ENCODE peak calls at places on chromosomes 11 and 22, in seven cellular contexts. X is psoas muscle; J is IMR-90; F is fibroblast of lung; M is CD8-positive, alpha-beta T cell; K is A549; I is heart left ventricle. G is an unnamed sample.
A peak's percentile ranks its signal among the peaks of the same experiment; 100 is the strongest.

GRCh38 chr22:31486951-31487350 is 2.7 kb downstream of the EIF4ENIF1 start:
- DNase-seq in J (no peak), M (no peak), I (no peak), K (no peak), F (no peak), X (no peak), G (no peak)

GRCh38 chr11:57458060-57458409 is 2.3 kb upstream of the RTN4RL2 start:
- DNase-seq in K (no peak), X (no peak), J (no peak), I (no peak), F (no peak), M (peak; percentile 36), G (no peak)

GRCh38 chr11:118007040-118007439 is 20.8 kb downstream of the IL10RA start:
- DNase-seq in M (no peak), J (no peak), F (no peak), I (no peak), X (no peak), K (no peak), G (no peak)

GRCh38 chr11:86473991-86474833 is 99.5 kb downstream of the CCDC81 start:
- DNase-seq in K (peak; percentile 14), I (peak; percentile 79), M (no peak), J (peak; percentile 86), F (no peak), X (peak; percentile 59), G (peak; percentile 54)

GRCh38 chr22:25496396-25497064 is 67.9 kb upstream of the GRK3 start:
- DNase-seq in M (no peak), F (peak; percentile 51), X (no peak), I (no peak), K (no peak), J (peak; percentile 83), G (no peak)

GRCh38 chr11:128582496-128583366 is 4.6 kb downstream of the ETS1 start:
- DNase-seq in I (peak; percentile 43), X (peak; percentile 62), K (peak; percentile 15), M (no peak), F (peak; percentile 95), J (peak; percentile 98), G (peak; percentile 94)

GRCh38 chr11:122923302-122923701 is 40.7 kb downstream of the JHY start:
- DNase-seq in J (no peak), K (no peak), I (no peak), M (no peak), F (no peak), X (no peak), G (peak; percentile 11)

GRCh38 chr22:19843107-19843856 is 11.4 kb downstream of the GNB1L start:
- DNase-seq in M (no peak), I (no peak), F (no peak), X (peak; percentile 49), K (no peak), J (no peak), G (no peak)

GRCh38 chr22:41862530-41863266 is 29.8 kb downstream of the SREBF2 start:
- DNase-seq in M (no peak), K (no peak), I (no peak), F (peak; percentile 34), X (no peak), J (peak; percentile 25), G (no peak)

GRCh38 chr11:124922831-124923230 is 3.8 kb downstream of the HEPN1 start:
- DNase-seq in M (no peak), J (no peak), K (no peak), F (no peak), X (no peak), I (no peak), G (no peak)

GRCh38 chr11:118634435-118635236 is 27.2 kb downstream of the PHLDB1 start:
- DNase-seq in K (no peak), I (peak; percentile 86), F (peak; percentile 78), M (no peak), J (peak; percentile 55), X (peak; percentile 90), G (peak; percentile 63)

GRCh38 chr22:46574993-46575914 is 37.8 kb upstream of the CELSR1 start:
- DNase-seq in I (peak; percentile 86), K (peak; percentile 32), F (no peak), X (peak; percentile 59), J (no peak), M (no peak), G (peak; percentile 33)

GRCh38 chr11:88390254-88390653 is 52.7 kb upstream of the CTSC start:
- DNase-seq in K (no peak), F (no peak), I (no peak), X (no peak), J (no peak), M (no peak), G (no peak)

GRCh38 chr11:109490953-109491733 is 69.2 kb downstream of the C11orf87 start:
- DNase-seq in K (no peak), F (no peak), M (no peak), J (peak; percentile 5), X (no peak), I (no peak), G (no peak)

GRCh38 chr11:69645801-69646492 is 5.0 kb downstream of the CCND1 start:
- DNase-seq in J (no peak), I (no peak), X (no peak), F (no peak), M (no peak), K (no peak), G (no peak)

GRCh38 chr22:33927752-33928151 is 7.5 kb upstream of the LARGE1 start:
- DNase-seq in F (no peak), M (no peak), J (no peak), K (no peak), I (no peak), X (no peak), G (no peak)

GRCh38 chr11:69638941-69639681 is 1.8 kb upstream of the CCND1 start:
- DNase-seq in K (peak; percentile 81), X (peak; percentile 89), I (peak; percentile 96), M (no peak), F (peak; percentile 97), J (peak; percentile 97), G (peak; percentile 98)

GRCh38 chr11:88623536-88623935 is 286.0 kb upstream of the CTSC start:
- DNase-seq in J (peak; percentile 14), K (no peak), I (no peak), M (no peak), X (no peak), F (peak; percentile 12), G (no peak)

GRCh38 chr11:71266114-71266833 is 13.9 kb upstream of the SHANK2 start:
- DNase-seq in I (no peak), J (no peak), K (no peak), M (no peak), X (no peak), F (no peak), G (peak; percentile 55)

GRCh38 chr11:107017104-107017432 is 1.2 kb downstream of the GUCY1A2 start:
- DNase-seq in X (no peak), J (no peak), K (no peak), I (peak; percentile 24), M (no peak), F (no peak), G (no peak)

GRCh38 chr11:107014871-107015270 is 3.4 kb downstream of the GUCY1A2 start:
- DNase-seq in I (no peak), F (peak; percentile 33), X (no peak), M (no peak), K (no peak), J (no peak), G (peak; percentile 35)

GRCh38 chr11:107018902-107019493 is 722 bp upstream of the GUCY1A2 start:
- DNase-seq in F (peak; percentile 75), K (peak; percentile 36), X (peak; percentile 56), I (peak; percentile 58), J (peak; percentile 61), M (no peak), G (peak; percentile 82)

GRCh38 chr11:107017433-107018227 is 646 bp downstream of the GUCY1A2 start:
- DNase-seq in M (no peak), F (peak; percentile 44), K (peak; percentile 21), I (peak; percentile 37), J (no peak), X (peak; percentile 56), G (peak; percentile 22)

GRCh38 chr11:107018274-107018901 is at the start of gene GUCY1A2:
- DNase-seq in J (no peak), K (no peak), X (peak; percentile 48), F (peak; percentile 12), I (peak; percentile 42), M (no peak), G (no peak)
- H3K4me3 ChIP-seq in J (peak within 1 kb of the TSS; percentile 42), K (peak within 1 kb of the TSS; percentile 62), X (peak within 1 kb of the TSS; percentile 64), F (peak within 1 kb of the TSS; percentile 54), I (peak within 1 kb of the TSS; percentile 51), M (no peak within 1 kb of the TSS), G (peak within 1 kb of the TSS; percentile 11)

GRCh38 chr11:14413307-14414072 is 54.5 kb upstream of the RRAS2 start:
- DNase-seq in K (no peak), F (peak; percentile 56), J (peak; percentile 58), X (peak; percentile 58), I (peak; percentile 64), M (no peak), G (no peak)
- TF ChIP-seq CTCF in K (no peak), F (peak; percentile 33), J (peak; percentile 33), X (peak; percentile 15), I (peak; percentile 8), M (no peak), G (no peak)

GRCh38 chr11:22780914-22781593 is 48.5 kb downstream of the SVIP start:
- DNase-seq in M (no peak), J (no peak), F (no peak), I (no peak), K (no peak), X (no peak), G (no peak)

GRCh38 chr11:22786475-22786874 is 43.1 kb downstream of the SVIP start:
- DNase-seq in F (no peak), I (no peak), M (no peak), K (no peak), X (no peak), J (no peak), G (no peak)

GRCh38 chr11:22787565-22788162 is 41.9 kb downstream of the SVIP start:
- DNase-seq in K (peak; percentile 8), F (peak; percentile 53), M (no peak), I (no peak), J (peak; percentile 56), X (no peak), G (peak; percentile 44)

GRCh38 chr11:22787055-22787454 is 42.5 kb downstream of the SVIP start:
- DNase-seq in X (no peak), F (no peak), K (no peak), I (no peak), J (no peak), M (no peak), G (no peak)

DNA sequence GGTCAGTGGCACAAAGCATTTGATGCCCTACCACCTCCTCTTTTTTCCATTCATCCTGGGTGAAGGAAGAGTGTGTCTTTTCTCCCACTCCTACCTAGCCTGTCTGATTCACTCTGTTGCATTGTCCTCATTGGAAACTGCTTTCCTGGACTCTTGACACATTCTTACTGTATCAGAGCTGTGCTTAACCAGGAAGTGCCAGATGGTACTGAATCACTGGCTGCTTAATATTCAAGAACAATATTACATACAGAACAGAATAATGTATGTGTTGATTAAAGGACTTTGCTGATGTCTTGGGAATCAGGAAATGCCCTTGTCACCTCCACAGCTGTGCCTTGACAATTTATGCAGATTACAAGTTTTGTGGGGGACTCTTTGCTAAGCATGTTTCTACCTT is 44.4 kb downstream of the SVIP start:
- DNase-seq in K (no peak), F (no peak), X (no peak), J (peak; percentile 57), M (no peak), I (no peak), G (peak; percentile 91)
- H3K4me3 ChIP-seq in K (no peak overlapping the region), F (no peak overlapping the region), X (no peak overlapping the region), J (no peak overlapping the region), M (no peak overlapping the region), I (no peak overlapping the region), G (no peak overlapping the region)

GRCh38 chr22:43782448-43782847 is 29.7 kb downstream of the EFCAB6 start:
- DNase-seq in K (no peak), F (no peak), J (peak; percentile 40), X (no peak), M (no peak), I (no peak), G (no peak)

GRCh38 chr22:43789452-43789851 is 22.7 kb downstream of the EFCAB6 start:
- DNase-seq in J (peak; percentile 99), I (peak; percentile 77), F (peak; percentile 87), X (no peak), M (no peak), K (peak; percentile 33), G (peak; percentile 78)

GRCh38 chr22:43783777-43784176 is 28.3 kb downstream of the EFCAB6 start:
- DNase-seq in M (no peak), J (no peak), K (no peak), I (no peak), X (no peak), F (no peak), G (no peak)
- TF ChIP-seq CTCF in M (no peak), J (peak; percentile 6), K (no peak), I (no peak), X (no peak), F (no peak), G (no peak)

G was measured in epithelial cell of esophagus.